ENCODE peak calls at places on chromosomes 5 and 9, in nine cellular contexts. H is Kasumi-1; N is NCI-H526 treated with DMSO at 0.1 percent for 48 hours; P is ecto neural progenitor cell; V is germinal center; C is progenitor cell of endocrine pancreas; S is iris pigment epithelial cell; J is central memory CD4-positive, alpha-beta T cell; L is NCI-H1930. D is an unnamed sample.

GRCh38 chr9:26163931-26164330 is 485.7 kb upstream of the TUSC1 start:
- DNase-seq in S (peak), N (no peak), H (no peak), C (no peak), J (no peak), P (no peak), V (no peak), L (no peak), D (no peak)

GRCh38 chr5:33088176-33088575 is 352.6 kb upstream of the TARS1 start:
- DNase-seq in J (no peak), L (no peak), H (no peak), C (no peak), P (no peak), S (no peak), V (no peak), N (no peak), D (no peak)

GRCh38 chr5:112930082-112930344 is 8.0 kb upstream of the REEP5 start:
- DNase-seq in C (no peak), S (no peak), L (no peak), H (peak), N (no peak), P (no peak), V (peak), J (peak), D (no peak)

GRCh38 chr5:157535042-157535865 is 40.3 kb downstream of the ADAM19 start:
- DNase-seq in P (no peak), V (no peak), L (no peak), J (no peak), C (no peak), S (peak), H (no peak), N (no peak), D (no peak)

GRCh38 chr9:138072161-138072842 is 194.7 kb downstream of the CACNA1B start:
- DNase-seq in C (no peak), H (no peak), J (no peak), P (peak), S (no peak), V (no peak), L (no peak), N (peak), D (no peak)

GRCh38 chr5:54673523-54674225 is 156.1 kb downstream of the SNX18 start:
- DNase-seq in N (no peak), L (no peak), J (peak), H (peak), S (peak), P (no peak), V (peak), C (no peak), D (peak)

GRCh38 chr9:136539427-136540412 is 6.1 kb downstream of the NOTCH1 start:
- DNase-seq in S (peak), N (no peak), J (peak), L (no peak), P (no peak), H (peak), C (no peak), V (peak), D (peak)

GRCh38 chr9:32395483-32396216 is 11.2 kb downstream of the ACO1 start:
- DNase-seq in N (no peak), C (no peak), J (no peak), S (peak), H (no peak), P (no peak), L (no peak), V (no peak), D (no peak)

GRCh38 chr5:60611099-60611719 is 88.8 kb downstream of the DEPDC1B start:
- DNase-seq in H (no peak), N (no peak), V (no peak), S (no peak), J (no peak), L (no peak), C (no peak), P (no peak), D (no peak)

GRCh38 chr5:90356612-90357011 is 52.9 kb downstream of the CETN3 start:
- DNase-seq in P (no peak), N (no peak), L (no peak), S (peak), C (no peak), V (no peak), H (no peak), J (no peak), D (no peak)

GRCh38 chr5:119816055-119816454 is 186.7 kb downstream of the FAM170A start:
- DNase-seq in N (no peak), V (no peak), J (no peak), C (no peak), H (no peak), L (no peak), P (no peak), S (no peak), D (no peak)

GRCh38 chr9:86262436-86262835 is 3.0 kb upstream of the C9orf153 start:
- DNase-seq in S (no peak), C (no peak), N (no peak), H (no peak), J (no peak), P (no peak), V (no peak), L (no peak), D (no peak)

GRCh38 chr9:95509851-95510529 is 6.8 kb downstream of the PTCH1 start:
- DNase-seq in L (peak), H (no peak), C (no peak), N (no peak), P (peak), S (peak), V (no peak), J (no peak), D (no peak)

D was measured in immature natural killer cell.